ENCODE peak calls at places on chromosomes 16 and 17, in four cellular contexts. O, S, E and Q are unnamed samples.
A peak's percentile ranks its signal among the peaks of the same experiment; 100 is the strongest.

GRCh38 chr16:64983983-64984382 is 137.9 kb downstream of the CDH11 start:
- DNase-seq in E (no peak), O (peak; percentile 43), S (peak; percentile 83), Q (peak; percentile 82)

GRCh38 chr17:39576187-39576586 is 31.5 kb downstream of the NEUROD2 start:
- DNase-seq in E (peak; percentile 6), S (peak; percentile 83), O (peak; percentile 27), Q (peak; percentile 75)

GRCh38 chr16:75238132-75238852 is 13.1 kb downstream of the BCAR1 start:
- DNase-seq in E (no peak), O (no peak), S (no peak), Q (no peak)

GRCh38 chr16:81633680-81634379 is 145.3 kb upstream of the PLCG2 start:
- DNase-seq in E (no peak), S (no peak), O (no peak), Q (no peak)

GRCh38 chr17:35892091-35892637 is 12.0 kb upstream of the CCL5 start:
- DNase-seq in O (no peak), S (peak; percentile 2), E (no peak), Q (no peak)

GRCh38 chr16:12186774-12187335 is 210.3 kb downstream of the SNX29 start:
- DNase-seq in E (no peak), S (no peak), O (no peak), Q (no peak)

GRCh38 chr17:63476494-63476856 is 386 bp upstream of the ACE start:
- DNase-seq in S (peak; percentile 72), E (no peak), O (peak; percentile 22), Q (peak; percentile 59)

GRCh38 chr17:46191332-46192210 is 1.7 kb downstream of the KANSL1 start:
- DNase-seq in S (peak; percentile 91), E (no peak), O (peak; percentile 49), Q (peak; percentile 79)

GRCh38 chr16:86768999-86769398 is 190.7 kb downstream of the FOXL1 start:
- DNase-seq in S (no peak), O (no peak), E (no peak), Q (no peak)

GRCh38 chr16:56480776-56481467 is 29.6 kb downstream of the OGFOD1 start:
- DNase-seq in E (no peak), O (no peak), S (no peak), Q (no peak)

GRCh38 chr17:40516581-40517285 is 15.3 kb upstream of the TNS4 start:
- DNase-seq in S (no peak), O (peak; percentile 90), E (peak; percentile 62), Q (no peak)

GRCh38 chr17:81400154-81400938 is 5.1 kb downstream of the BAHCC1 start:
- DNase-seq in S (peak; percentile 77), O (no peak), E (no peak), Q (no peak)

GRCh38 chr16:85193876-85194275 is 81.6 kb upstream of the CIBAR2 start:
- DNase-seq in O (no peak), S (no peak), E (no peak), Q (no peak)

GRCh38 chr16:539901-540530 is 12.5 kb downstream of the CAPN15 start:
- DNase-seq in S (no peak), E (no peak), O (no peak), Q (no peak)

GRCh38 chr16:58670177-58670576 is 14.4 kb downstream of the SLC38A7 start:
- DNase-seq in S (no peak), O (no peak), E (no peak), Q (no peak)

GRCh38 chr16:7597677-7598076 is 265.0 kb downstream of the RBFOX1 start:
- DNase-seq in E (no peak), S (no peak), O (no peak), Q (no peak)

GRCh38 chr17:65553009-65553645 is 8.3 kb downstream of the AXIN2 start:
- DNase-seq in O (no peak), S (no peak), E (no peak), Q (no peak)

GRCh38 chr17:32516450-32516849 is 29.7 kb downstream of the CDK5R1 start:
- DNase-seq in E (no peak), O (no peak), S (no peak), Q (no peak)

GRCh38 chr16:69890114-69890890 is 60.8 kb upstream of the CLEC18A start:
- DNase-seq in S (peak; percentile 77), O (no peak), E (no peak), Q (no peak)

GRCh38 chr17:74768069-74768762 is 7.9 kb downstream of the NAT9 start:
- DNase-seq in S (no peak), E (no peak), O (no peak), Q (no peak)

GRCh38 chr17:42781639-42782401 is 1.4 kb downstream of the WNK4 start:
- DNase-seq in O (no peak), S (no peak), E (no peak), Q (no peak)

GRCh38 chr17:3738562-3739295 is 15.0 kb downstream of the HASPIN start:
- DNase-seq in O (peak; percentile 49), S (peak; percentile 48), E (no peak), Q (peak; percentile 69)

GRCh38 chr16:89697616-89698331 is 3.7 kb downstream of the SPATA2L start:
- DNase-seq in O (no peak), E (no peak), S (no peak), Q (no peak)

GRCh38 chr17:32461498-32461852 is 17.2 kb downstream of the PSMD11 start:
- DNase-seq in E (no peak), S (no peak), O (no peak), Q (no peak)

GRCh38 chr16:68086860-68087268 is 1.7 kb downstream of the NFATC3 start:
- DNase-seq in S (no peak), E (no peak), O (no peak), Q (no peak)

GRCh38 chr17:28527859-28528258 is 21.7 kb downstream of the FOXN1 start:
- DNase-seq in E (no peak), O (no peak), S (no peak), Q (no peak)

GRCh38 chr17:57593739-57594462 is 151.2 kb downstream of the CCDC182 start:
- DNase-seq in S (no peak), E (no peak), O (no peak), Q (no peak)
- H3K9me2 ChIP-seq in S (no peaks in the 10 kb centered on the region), E (no peaks in the 10 kb centered on the region), O (no peaks in the 10 kb centered on the region), Q (no peaks in the 10 kb centered on the region)

GRCh38 chr16:47469227-47469626 is 8.1 kb downstream of the PHKB start:
- DNase-seq in O (no peak), E (no peak), S (no peak), Q (no peak)

GRCh38 chr16:47467501-47467900 is 6.4 kb downstream of the PHKB start:
- DNase-seq in S (no peak), O (no peak), E (no peak), Q (no peak)

GRCh38 chr16:47470211-47470610 is 9.1 kb downstream of the PHKB start:
- DNase-seq in S (no peak), E (no peak), O (no peak), Q (no peak)

GRCh38 chr16:47473794-47474193 is 12.7 kb downstream of the PHKB start:
- DNase-seq in O (no peak), S (no peak), E (no peak), Q (no peak)

DNA sequence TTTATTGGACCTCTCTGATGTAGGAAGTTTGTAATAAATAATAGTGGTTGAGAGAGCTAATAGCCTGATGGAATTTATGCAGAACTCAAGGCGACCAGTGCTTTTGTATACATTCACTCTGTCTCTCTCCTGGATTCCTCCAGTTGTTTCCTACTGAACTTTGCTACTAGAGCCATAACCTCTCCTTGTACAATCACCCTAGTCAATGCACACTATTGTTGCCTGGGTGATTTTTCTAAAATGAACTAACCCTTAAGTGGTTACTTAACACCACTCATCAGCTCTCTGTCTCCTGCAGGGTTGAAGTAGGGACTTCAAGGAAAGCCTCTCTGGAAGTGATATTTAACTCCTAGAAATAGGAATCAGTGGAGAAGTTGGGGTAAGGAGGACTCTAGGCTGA is 9.7 kb downstream of the PHKB start:
- DNase-seq in S (no peak), O (no peak), E (no peak), Q (no peak)
- H3K4me2 ChIP-seq in S (no peak overlapping the region), O (no peak overlapping the region), E (no peak overlapping the region), Q (no peak overlapping the region)

DNA sequence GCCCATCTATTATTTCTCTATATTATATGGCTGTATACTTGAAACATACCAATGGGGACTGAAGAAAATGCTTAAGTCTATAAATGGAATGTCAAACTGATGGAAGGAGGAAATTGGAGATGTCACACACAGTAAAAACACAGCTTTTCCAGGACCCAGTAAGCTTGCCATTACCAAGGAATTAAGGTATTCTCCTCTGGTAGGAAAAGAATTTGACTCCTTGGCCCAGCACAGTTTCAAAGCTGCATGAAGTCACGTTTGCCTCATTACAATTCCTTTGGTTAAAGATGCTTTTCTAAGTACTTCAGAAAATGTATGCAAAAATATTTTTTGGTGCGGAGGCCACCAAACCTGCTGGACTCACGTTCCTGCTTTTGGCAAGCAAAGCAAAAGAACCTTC is 48.5 kb downstream of the CDH13 start:
- DNase-seq in O (no peak), E (no peak), S (no peak), Q (no peak)
- H3K9me2 ChIP-seq in O (no peaks in the 10 kb centered on the region), E (no peaks in the 10 kb centered on the region), S (peaks cover 6% of the 10 kb centered on the region), Q (no peaks in the 10 kb centered on the region)

DNA sequence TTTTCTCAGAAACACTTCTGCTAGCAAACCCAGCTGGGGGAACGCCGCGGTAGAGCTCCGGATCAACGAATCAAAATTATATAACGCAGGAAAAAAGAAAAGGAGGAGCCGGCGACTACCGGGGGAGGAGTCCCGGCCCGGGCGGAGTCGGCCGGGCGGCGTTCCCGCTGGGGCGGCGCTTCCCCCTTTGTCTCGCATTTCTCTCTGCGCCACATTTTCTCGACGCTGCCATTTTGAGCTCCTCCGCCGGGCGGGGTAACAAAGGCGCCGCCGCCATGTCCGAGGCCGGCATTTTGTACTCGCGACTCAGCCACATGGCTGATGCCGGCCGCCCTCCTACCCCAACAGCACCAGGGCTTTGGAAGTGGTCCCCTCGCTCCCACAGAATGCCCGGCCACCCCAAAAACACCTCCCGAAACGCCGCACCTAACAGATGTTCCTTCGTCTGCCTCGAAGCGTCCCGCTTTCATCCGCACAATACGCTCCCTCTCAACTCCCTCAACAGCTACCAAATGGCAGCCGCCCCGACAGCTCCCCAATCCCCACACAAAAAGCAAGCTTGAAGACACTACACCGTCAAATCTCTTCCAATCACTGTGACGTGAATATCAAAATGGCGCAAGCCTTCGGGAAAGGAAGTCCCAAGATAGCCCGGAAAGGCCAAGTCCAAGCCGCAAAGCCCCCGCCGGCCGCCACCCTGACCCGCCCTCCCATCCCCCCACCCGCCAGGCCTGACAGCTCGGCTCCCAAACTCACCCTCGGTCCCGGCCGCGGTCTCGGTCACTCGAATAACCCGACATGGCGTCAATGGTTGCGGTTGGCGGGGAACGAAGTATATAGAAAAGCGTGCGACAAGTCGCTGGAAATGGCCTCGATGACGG is 529 bp downstream of the DDX5 start:
- DNase-seq in S (peak; percentile 84), E (peak; percentile 59), O (peak; percentile 92), Q (peak; percentile 94)
- H3K4me2 ChIP-seq in S (peak overlapping the region; percentile 91), E (peak overlapping the region; percentile 87), O (peak overlapping the region; percentile 96), Q (peak overlapping the region; percentile 97)

GRCh38 chr17:72134560-72135399 is 14.0 kb downstream of the SOX9 start:
- DNase-seq in S (no peak), E (no peak), O (no peak), Q (no peak)
- H3K9me2 ChIP-seq in S (peaks cover 16% of the 10 kb centered on the region), E (no peaks in the 10 kb centered on the region), O (no peaks in the 10 kb centered on the region), Q (no peaks in the 10 kb centered on the region)

DNA sequence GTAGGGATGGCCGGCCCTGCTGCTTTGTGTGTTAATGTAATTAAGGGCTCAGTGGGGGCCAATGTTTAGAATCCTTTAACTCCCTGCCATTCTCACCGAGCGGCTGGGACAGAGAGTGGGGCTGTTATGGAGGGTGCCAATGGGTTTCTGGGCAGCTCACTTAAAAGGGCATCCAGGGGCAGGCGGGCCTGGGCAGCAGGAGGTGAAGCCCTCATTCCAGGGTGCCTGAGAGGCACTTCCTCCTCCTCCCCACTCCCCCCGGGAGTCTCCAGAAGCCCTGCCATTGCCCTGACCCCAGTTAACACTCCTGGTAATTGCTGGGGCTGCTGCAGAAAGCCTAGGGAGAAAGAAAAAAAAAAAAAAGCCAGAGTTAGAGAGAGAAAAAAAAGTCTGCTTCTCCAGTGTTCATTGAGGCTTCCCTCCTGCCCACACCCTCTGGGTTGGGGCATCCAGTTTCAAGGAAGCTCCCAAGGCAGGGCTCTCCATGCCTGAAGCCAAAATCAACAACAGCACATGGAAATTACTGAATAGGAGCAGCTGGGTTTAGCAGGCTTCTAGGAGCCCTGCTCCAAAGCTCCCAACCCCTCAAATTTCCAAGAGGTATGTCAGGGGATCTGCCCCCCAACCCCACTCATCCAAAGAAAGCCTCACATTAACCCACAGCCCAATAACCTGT is 28.0 kb downstream of the CUEDC1 start:
- DNase-seq in S (peak; percentile 60), O (no peak), E (no peak), Q (no peak)
- H3K4me2 ChIP-seq in S (peak overlapping the region; percentile 55), O (no peak overlapping the region), E (peak overlapping the region; percentile 40), Q (peak overlapping the region; percentile 48)